ENCODE peak calls at places on chromosomes 4 and X, in eight cellular contexts. O is GM10248, R is AG10803, F is endothelial cell, D is dorsolateral prefrontal cortex, S is foreskin keratinocyte, N is B cell, T is H9. J is an unnamed sample.
A peak's percentile ranks its signal among the peaks of the same experiment; 100 is the strongest.

GRCh38 chr4:144355809-144356757 is 215.6 kb upstream of the GYPA start:
- DNase-seq in O (peak; percentile 27), R (peak; percentile 78), F (peak; percentile 31), D (no peak), S (peak; percentile 67), N (no peak), T (peak; percentile 39), J (peak; percentile 87)

GRCh38 chr4:180827193-180827592 is 1416.0 kb upstream of the TENM3 start:
- DNase-seq in O (no peak), R (peak; percentile 23), F (no peak), D (no peak), S (no peak), N (no peak), T (no peak), J (peak; percentile 43)

GRCh38 chrX:30888526-30889146 is 418 bp downstream of the TAB3 start:
- DNase-seq in O (peak; percentile 39), R (no peak), F (no peak), D (no peak), S (no peak), N (no peak), T (no peak), J (peak; percentile 9)

GRCh38 chr4:138290803-138291202 is 48.7 kb upstream of the SLC7A11 start:
- DNase-seq in O (no peak), R (no peak), F (no peak), D (no peak), S (no peak), N (no peak), T (no peak), J (peak; percentile 2)

GRCh38 chrX:102154218-102154860 is 1.4 kb downstream of the BEX5 start:
- DNase-seq in O (no peak), R (no peak), F (peak; percentile 54), D (no peak), S (no peak), N (no peak), T (peak; percentile 43), J (no peak)

GRCh38 chr4:68077737-68078136 is 51.9 kb downstream of the TMPRSS11F start:
- DNase-seq in O (no peak), R (no peak), F (no peak), D (no peak), S (no peak), N (no peak), T (no peak), J (no peak)

GRCh38 chr4:102717448-102718092 is 43.2 kb downstream of the MANBA start:
- DNase-seq in O (no peak), R (no peak), F (no peak), D (no peak), S (peak; percentile 45), N (no peak), T (no peak), J (peak; percentile 26)

GRCh38 chr4:20251796-20252655 is at the start of gene SLIT2:
- DNase-seq in O (peak; percentile 69), R (peak; percentile 85), F (peak; percentile 87), D (peak; percentile 72), S (no peak), N (peak; percentile 49), T (peak; percentile 88), J (peak; percentile 75)

GRCh38 chrX:46710927-46711623 is 47.8 kb downstream of the SLC9A7 start:
- DNase-seq in O (no peak), R (no peak), F (no peak), D (no peak), S (no peak), N (no peak), T (no peak), J (no peak)

GRCh38 chrX:136850441-136851175 is 29.9 kb downstream of the RBMX start:
- DNase-seq in O (no peak), R (peak; percentile 20), F (no peak), D (no peak), S (no peak), N (no peak), T (no peak), J (peak; percentile 33)

GRCh38 chrX:69189972-69190371 is 24.7 kb upstream of the PJA1 start:
- DNase-seq in O (no peak), R (no peak), F (no peak), D (peak; percentile 76), S (no peak), N (no peak), T (no peak), J (no peak)

GRCh38 chrX:46653482-46653881 is 79.9 kb downstream of the CHST7 start:
- DNase-seq in O (no peak), R (no peak), F (peak; percentile 34), D (no peak), S (no peak), N (no peak), T (peak; percentile 63), J (no peak)

GRCh38 chr4:48173055-48173991 is 39.3 kb upstream of the TXK start:
- DNase-seq in O (peak; percentile 16), R (peak; percentile 78), F (no peak), D (no peak), S (peak; percentile 72), N (no peak), T (peak; percentile 36), J (peak; percentile 72)

GRCh38 chr4:153205757-153206156 is 1.5 kb downstream of the TRIM2 start:
- DNase-seq in O (no peak), R (no peak), F (no peak), D (no peak), S (peak; percentile 40), N (no peak), T (peak; percentile 70), J (peak; percentile 25)

GRCh38 chr4:57099363-57099762 is 10.8 kb downstream of the IGFBP7 start:
- DNase-seq in O (no peak), R (no peak), F (no peak), D (no peak), S (no peak), N (no peak), T (no peak), J (no peak)

GRCh38 chr4:123832173-123833026 is 435.8 kb downstream of the SPRY1 start:
- DNase-seq in O (no peak), R (peak; percentile 100), F (no peak), D (no peak), S (peak; percentile 99), N (no peak), T (no peak), J (peak; percentile 100)

GRCh38 chrX:40947276-40947675 is 138.0 kb upstream of the USP9X start:
- DNase-seq in O (no peak), R (peak; percentile 70), F (no peak), D (no peak), S (no peak), N (no peak), T (no peak), J (peak; percentile 68)

GRCh38 chr4:107635735-107636134 is 84.3 kb downstream of the PAPSS1 start:
- DNase-seq in O (no peak), R (no peak), F (no peak), D (no peak), S (no peak), N (no peak), T (no peak), J (no peak)

GRCh38 chr4:55851885-55852284 is 1.6 kb upstream of the EXOC1 start:
- DNase-seq in O (no peak), R (no peak), F (no peak), D (no peak), S (peak; percentile 88), N (no peak), T (no peak), J (no peak)

GRCh38 chrX:150569155-150569477 is 695 bp downstream of the MTM1 start:
- DNase-seq in O (no peak), R (peak; percentile 35), F (no peak), D (no peak), S (no peak), N (peak; percentile 36), T (no peak), J (peak; percentile 44)

GRCh38 chr4:26020083-26020668 is 106.2 kb downstream of the SMIM20 start:
- DNase-seq in O (no peak), R (peak; percentile 70), F (no peak), D (no peak), S (peak; percentile 33), N (no peak), T (no peak), J (peak; percentile 95)

GRCh38 chrX:42396136-42396535 is 381.8 kb downstream of the PPP1R2C start:
- DNase-seq in O (no peak), R (no peak), F (no peak), D (no peak), S (no peak), N (no peak), T (no peak), J (no peak)

GRCh38 chrX:21943460-21944135 is 3.1 kb downstream of the SMS start:
- DNase-seq in O (no peak), R (peak; percentile 83), F (no peak), D (no peak), S (peak; percentile 80), N (no peak), T (peak; percentile 10), J (peak; percentile 95)

DNA sequence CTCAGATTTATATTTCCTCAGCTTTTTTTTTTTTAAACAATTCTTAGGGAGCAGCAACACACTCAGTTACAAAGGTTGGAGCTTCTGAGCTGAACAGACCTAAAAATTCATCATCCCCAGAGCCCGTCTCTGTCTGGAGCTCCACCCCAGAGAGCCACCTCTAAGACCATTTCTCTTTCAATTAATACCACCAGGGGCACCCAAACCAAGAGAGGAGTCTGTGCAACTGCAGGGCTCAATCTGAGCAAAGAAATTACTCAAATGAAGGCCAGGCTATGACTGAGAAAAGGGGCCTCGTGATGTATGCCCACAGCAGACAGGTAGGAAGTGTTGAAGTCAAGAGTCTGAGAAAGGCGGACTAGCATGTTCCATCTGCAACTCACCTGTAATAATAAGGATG is 95.5 kb downstream of the C4orf51 start:
- DNase-seq in O (no peak), R (no peak), F (no peak), D (no peak), S (no peak), N (no peak), T (no peak), J (no peak)
- TF ChIP-seq CTCF in O (no peak), R (no peak), F (no peak), D (no peak), S (peak; percentile 19), N (no peak), T (peak; percentile 37), J (no peak)

GRCh38 chr4:112348488-112349158 is 51.5 kb downstream of the ALPK1 start:
- DNase-seq in O (no peak), R (peak; percentile 86), F (peak; percentile 42), D (peak; percentile 81), S (no peak), N (no peak), T (peak; percentile 85), J (peak; percentile 73)
- TF ChIP-seq CTCF in O (no peak), R (peak; percentile 39), F (no peak), D (no peak), S (peak; percentile 37), N (no peak), T (peak; percentile 59), J (peak; percentile 17)

DNA sequence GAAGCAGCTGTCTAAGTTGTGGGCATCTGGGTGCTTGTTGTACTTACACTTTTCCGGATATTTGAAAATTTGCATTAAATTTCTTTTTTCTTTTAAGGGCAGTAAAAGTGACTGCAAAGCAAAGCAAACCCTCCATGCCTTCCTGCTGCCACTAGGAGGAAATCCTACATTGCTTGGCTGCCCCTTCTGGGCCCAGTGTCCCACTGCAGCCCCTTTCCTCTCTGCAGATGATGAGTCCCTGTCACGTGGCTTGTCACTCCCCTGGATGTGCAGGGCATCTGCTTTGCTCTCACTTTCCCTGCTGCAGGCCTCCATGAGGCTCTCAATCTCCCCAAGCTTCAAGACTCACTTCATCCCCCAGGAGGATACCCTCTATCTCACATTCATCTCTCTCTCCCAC is 12.7 kb downstream of the TSR2 start:
- DNase-seq in O (no peak), R (peak; percentile 9), F (peak; percentile 23), D (no peak), S (no peak), N (no peak), T (peak; percentile 65), J (peak; percentile 17)
- TF ChIP-seq CTCF in O (no peak), R (peak; percentile 32), F (peak; percentile 14), D (no peak), S (peak; percentile 30), N (no peak), T (peak; percentile 65), J (peak; percentile 27)

GRCh38 chr4:663438-664428 is 10.3 kb downstream of the ATP5ME start:
- DNase-seq in O (peak; percentile 81), R (no peak), F (peak; percentile 50), D (no peak), S (no peak), N (peak; percentile 97), T (peak; percentile 82), J (no peak)
- TF ChIP-seq CTCF in O (peak; percentile 16), R (no peak), F (no peak), D (no peak), S (peak; percentile 17), N (peak; percentile 31), T (peak; percentile 38), J (no peak)

J was measured in fibroblast of mammary gland.